ENCODE peak calls at places on chromosomes 5 and 9, in six cellular contexts. Q is H1, K is H9, M is mesenchymal stem cell, U is neuronal stem cell, Y is IMR-90. S is an unnamed sample.

GRCh38 chr5:60161340-60161934 is 267.9 kb upstream of the PDE4D start:
- DNase-seq in U (no peak), Q (no peak), M (peak), Y (peak), K (no peak), S (peak)

GRCh38 chr5:158194561-158194961 is 335.6 kb upstream of the CLINT1 start:
- DNase-seq in Q (no peak), M (no peak), K (no peak), Y (no peak), U (no peak), S (no peak)

GRCh38 chr9:26504057-26504456 is 388.5 kb downstream of the CAAP1 start:
- DNase-seq in Q (no peak), U (no peak), K (no peak), Y (no peak), M (no peak), S (no peak)

GRCh38 chr5:1468247-1468612 is 23.0 kb upstream of the SLC6A3 start:
- DNase-seq in K (peak), Q (no peak), Y (no peak), U (no peak), M (no peak), S (no peak)

GRCh38 chr9:71847892-71848291 is 63.1 kb downstream of the ABHD17B start:
- DNase-seq in U (no peak), K (no peak), Y (no peak), Q (no peak), M (no peak), S (no peak)

GRCh38 chr5:137071941-137072340 is 427.2 kb downstream of the SPOCK1 start:
- DNase-seq in U (no peak), K (no peak), M (no peak), Y (no peak), Q (no peak), S (no peak)

GRCh38 chr9:36023260-36024048 is 13.3 kb upstream of the RECK start:
- DNase-seq in U (peak), M (peak), Q (no peak), Y (peak), K (peak), S (peak)

GRCh38 chr9:98472216-98472615 is 216.8 kb upstream of the TBC1D2 start:
- DNase-seq in Y (no peak), K (no peak), Q (no peak), U (no peak), M (no peak), S (peak)

GRCh38 chr5:40446910-40447309 is 232.8 kb upstream of the PTGER4 start:
- DNase-seq in Q (no peak), U (no peak), Y (peak), K (no peak), M (peak), S (peak)

GRCh38 chr9:116202219-116202912 is 48.8 kb downstream of the PAPPA start:
- DNase-seq in Y (no peak), U (no peak), M (no peak), K (no peak), Q (no peak), S (no peak)

GRCh38 chr5:161847896-161848510 is at the start of gene GABRA1:
- DNase-seq in K (peak), Q (no peak), M (no peak), Y (no peak), U (peak), S (no peak)
- H3K4me2 ChIP-seq in K (peak), Q (peak), M (peak), Y (no peak), U (peak), S (peak)

DNA sequence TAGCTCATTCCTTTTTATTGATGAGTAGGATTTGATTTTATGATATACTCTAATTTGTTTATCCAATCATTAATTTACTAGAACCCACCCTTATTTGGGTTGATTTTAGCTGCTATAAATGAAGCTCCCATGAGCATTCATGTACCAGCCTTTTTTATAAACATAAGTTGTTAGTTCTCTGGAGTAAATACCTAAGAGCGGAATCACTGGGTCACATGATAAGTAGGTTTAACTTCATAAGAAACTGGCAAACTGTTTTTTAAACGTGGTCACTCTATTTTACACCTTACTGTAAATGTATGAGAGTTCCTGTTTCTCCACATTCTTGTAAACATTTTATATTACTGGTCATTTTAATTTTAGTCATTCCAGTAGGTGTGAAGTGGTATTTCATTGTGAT is 364.6 kb downstream of the NPR3 start:
- DNase-seq in K (no peak), U (no peak), M (peak), Q (no peak), Y (peak), S (no peak)
- H4K91ac ChIP-seq in K (no peak), U (no peak), M (no peak), Q (no peak), Y (no peak), S (no peak)

DNA sequence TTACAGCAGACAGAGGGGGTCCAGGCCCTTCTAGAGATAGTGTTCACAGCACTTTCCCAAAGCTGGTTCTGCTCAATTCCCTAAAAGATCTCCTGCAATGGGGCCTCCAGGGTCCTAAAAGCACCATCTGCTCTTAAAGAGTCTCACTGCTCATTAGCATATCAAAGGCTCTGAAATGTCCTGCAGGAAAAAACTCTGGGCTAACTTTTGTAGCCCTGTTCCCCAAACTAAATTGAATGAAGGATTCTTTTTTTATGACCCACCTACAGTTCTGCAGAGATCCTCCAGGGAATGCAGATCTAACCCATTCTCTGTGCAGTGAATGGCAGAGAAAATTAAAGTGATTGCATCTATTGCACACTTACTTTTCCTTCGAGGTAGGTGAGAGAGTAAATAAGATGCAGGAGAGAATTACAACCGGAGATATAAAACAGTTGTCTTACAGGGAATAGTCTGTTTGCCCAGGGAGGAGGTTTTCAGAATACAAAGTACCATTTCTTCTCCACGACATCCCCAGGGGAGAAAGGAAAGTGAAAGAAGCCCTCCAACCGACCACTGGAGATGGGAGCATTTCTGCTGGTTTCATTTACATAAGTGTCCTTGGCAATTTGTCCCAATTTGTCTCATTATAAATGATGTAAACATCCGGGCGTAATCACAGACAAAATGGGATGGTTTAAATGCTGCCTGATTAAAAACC is 113.8 kb downstream of the KCNIP1 start:
- DNase-seq in Y (no peak), M (no peak), Q (no peak), K (no peak), U (no peak), S (no peak)
- H3K4me2 ChIP-seq in Y (no peak), M (no peak), Q (peak), K (no peak), U (no peak), S (no peak)

DNA sequence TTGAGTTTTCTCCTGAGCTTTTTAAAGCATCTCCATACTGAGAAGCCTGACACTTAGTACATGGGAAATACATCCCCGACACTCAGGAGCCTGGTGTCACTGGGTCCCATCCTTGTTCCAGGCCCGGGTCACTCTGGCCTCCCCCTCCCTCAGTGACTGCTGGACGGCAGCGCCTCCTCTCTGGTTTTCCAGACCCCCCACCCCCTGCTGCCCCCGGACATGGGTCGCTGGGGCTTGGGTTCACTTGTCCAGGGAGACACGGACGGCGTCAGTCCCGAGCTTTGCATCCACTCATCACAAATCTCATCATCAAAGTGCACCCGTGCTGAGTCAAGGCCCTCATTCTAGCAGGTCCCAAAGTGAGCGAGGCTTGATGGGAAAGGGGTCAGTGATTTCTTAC is 243.0 kb downstream of the IRX2 start:
- DNase-seq in Q (no peak), M (no peak), U (no peak), Y (no peak), K (no peak), S (no peak)
- H4K91ac ChIP-seq in Q (no peak), M (no peak), U (no peak), Y (no peak), K (no peak), S (no peak)

GRCh38 chr9:21970001-21970799 is 24.0 kb downstream of the CDKN2A start:
- DNase-seq in M (no peak), Q (no peak), U (peak), Y (no peak), K (peak), S (no peak)
- H3K4me2 ChIP-seq in M (no peak), Q (peak), U (no peak), Y (no peak), K (peak), S (peak)

GRCh38 chr5:34031117-34031516 is 11.9 kb downstream of the C1QTNF3 start:
- DNase-seq in Y (no peak), K (no peak), Q (no peak), U (no peak), M (no peak), S (no peak)
- H4K91ac ChIP-seq in Y (no peak), K (no peak), Q (no peak), U (no peak), M (no peak), S (no peak)